ENCODE peak calls at places on chromosome 9, in eight cellular contexts. E, S, O, W, Q, F, G and N are unnamed samples. For H3K27me3, the result is how much of the 10 kb centered on the place peaks cover.

GRCh38 chr9:136258786-136259516 is 13.3 kb upstream of the QSOX2 start:
- DNase-seq in W (no peak), G (no peak), E (no peak), O (no peak), F (no peak), S (no peak), Q (no peak), N (no peak)

GRCh38 chr9:95197692-95198271 is 119.7 kb downstream of the FANCC start:
- DNase-seq in F (no peak), Q (no peak), S (peak), E (no peak), G (peak), O (no peak), W (no peak), N (no peak)

GRCh38 chr9:71895122-71895521 is 15.9 kb downstream of the ABHD17B start:
- DNase-seq in F (no peak), S (no peak), O (no peak), W (no peak), Q (no peak), G (no peak), E (no peak), N (peak)

GRCh38 chr9:117488659-117489058 is 73.8 kb upstream of the ASTN2 start:
- DNase-seq in E (no peak), W (no peak), Q (no peak), S (no peak), G (no peak), O (no peak), F (no peak), N (no peak)

GRCh38 chr9:132152231-132152630 is 9.6 kb upstream of the NTNG2 start:
- DNase-seq in F (no peak), W (no peak), O (no peak), G (no peak), Q (no peak), E (no peak), S (no peak), N (no peak)

GRCh38 chr9:128082173-128082572 is 14.1 kb downstream of the SLC25A25 start:
- DNase-seq in E (no peak), O (no peak), G (no peak), W (peak), Q (no peak), F (no peak), S (peak), N (no peak)

GRCh38 chr9:130053504-130054427 is at the start of gene GPR107:
- DNase-seq in O (peak), E (peak), S (peak), Q (peak), F (peak), W (peak), G (peak), N (peak)

GRCh38 chr9:7320139-7320538 is 479.4 kb downstream of the DMAC1 start:
- DNase-seq in W (no peak), S (no peak), E (no peak), Q (no peak), F (peak), O (peak), G (no peak), N (no peak)

GRCh38 chr9:14312721-14313377 is 1.1 kb downstream of the NFIB start:
- DNase-seq in Q (no peak), S (peak), E (no peak), W (peak), O (peak), F (peak), G (no peak), N (no peak)

GRCh38 chr9:104780796-104781395 is 17.0 kb downstream of the NIPSNAP3B start:
- DNase-seq in G (no peak), E (no peak), Q (no peak), O (no peak), S (no peak), W (peak), F (peak), N (peak)

GRCh38 chr9:84711936-84712335 is 42.4 kb downstream of the NTRK2 start:
- DNase-seq in S (peak), Q (no peak), G (no peak), O (peak), E (no peak), W (no peak), F (no peak), N (peak)

DNA sequence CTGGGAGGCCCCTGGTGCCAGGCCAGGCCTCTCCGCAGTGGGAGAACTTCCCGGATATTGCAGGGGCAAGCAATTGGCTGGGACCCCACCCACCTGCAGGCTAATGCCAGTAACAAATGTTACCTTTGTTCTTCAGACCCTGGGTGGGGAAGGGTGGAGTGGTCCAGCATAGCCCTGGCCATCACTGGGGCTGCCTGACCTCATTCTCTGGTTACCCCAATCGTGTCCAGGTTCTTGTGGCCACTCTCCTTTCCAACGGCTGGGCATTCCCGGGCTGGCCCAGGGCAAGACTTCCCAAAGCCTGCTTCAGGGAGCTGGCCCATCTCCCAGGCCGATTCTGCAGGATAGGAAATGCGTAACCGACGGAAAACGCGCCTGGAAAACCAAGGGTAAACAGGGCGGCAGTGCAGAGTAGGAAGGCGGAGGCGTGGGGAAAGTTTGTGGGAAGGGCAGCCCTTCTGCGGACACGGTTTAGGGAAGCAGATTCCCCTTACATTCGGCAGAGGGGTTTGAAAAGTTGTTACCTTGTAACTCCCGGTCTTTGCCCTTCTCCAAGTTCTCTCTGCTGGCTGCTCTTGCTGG is 3.6 kb downstream of the NRARP start:
- DNase-seq in O (no peak), F (peak), E (no peak), S (no peak), W (no peak), G (peak), Q (no peak), N (no peak)
- H3K27me3 ChIP-seq in O (under half), F (under half), E (under half), S (under half), W (under half), G (half or more), Q (under half), N (under half)

DNA sequence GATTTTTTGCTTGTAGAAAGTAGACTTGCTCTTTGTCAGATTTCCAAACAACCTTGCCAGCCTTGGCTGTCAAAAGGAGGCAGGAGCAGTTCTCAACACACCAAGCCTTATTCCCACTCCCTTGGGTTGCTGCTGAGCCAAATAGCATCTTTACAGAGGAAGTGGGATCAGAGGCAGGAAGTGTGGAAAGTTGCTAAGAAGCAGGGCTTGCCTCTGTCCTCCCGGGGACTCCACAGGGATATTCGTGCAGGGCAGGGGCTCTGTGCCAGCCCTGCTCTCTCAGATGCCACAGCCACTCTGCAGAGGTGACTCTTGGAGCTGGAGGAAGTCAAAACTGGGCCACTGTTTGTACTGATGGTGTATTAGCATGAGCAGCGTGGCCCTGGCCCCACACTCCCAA is 24.3 kb downstream of the PTPDC1 start:
- DNase-seq in G (no peak), S (no peak), Q (no peak), E (no peak), W (peak), O (no peak), F (no peak), N (no peak)
- TF ChIP-seq POLR2AphosphoS5 in G (no peak), S (no peak), Q (no peak), E (no peak), W (no peak), O (no peak), F (no peak), N (no peak)

DNA sequence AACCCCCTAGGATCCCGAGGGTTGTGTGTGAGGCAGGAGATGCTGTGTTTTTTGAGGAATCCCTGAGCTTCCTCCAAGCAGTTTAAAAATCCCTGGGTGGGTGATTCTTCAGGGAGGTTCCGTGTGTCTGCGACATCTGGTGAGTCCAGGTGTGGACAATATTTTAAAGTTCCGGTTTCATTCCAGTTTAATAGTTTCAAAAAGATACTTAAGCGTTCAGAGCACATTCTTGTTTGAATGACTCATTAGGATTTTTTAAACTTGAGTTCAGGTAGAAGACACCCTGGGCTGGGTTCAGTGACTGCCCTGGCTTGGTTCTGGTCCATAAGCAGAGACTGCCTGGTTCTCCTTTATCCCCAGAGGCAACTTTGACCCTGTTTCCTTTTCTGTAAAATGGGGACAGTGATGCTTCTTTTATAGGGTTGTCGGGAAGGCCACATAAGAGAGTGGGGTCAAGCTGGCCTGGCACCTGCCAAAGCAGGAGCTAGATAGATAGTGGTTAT is 119.2 kb downstream of the RGS3 start:
- DNase-seq in O (no peak), Q (no peak), S (no peak), G (no peak), E (no peak), F (no peak), W (no peak), N (no peak)
- H3K4me3 ChIP-seq in O (no peak), Q (no peak), S (no peak), G (no peak), E (no peak), F (no peak), W (no peak), N (no peak)

DNA sequence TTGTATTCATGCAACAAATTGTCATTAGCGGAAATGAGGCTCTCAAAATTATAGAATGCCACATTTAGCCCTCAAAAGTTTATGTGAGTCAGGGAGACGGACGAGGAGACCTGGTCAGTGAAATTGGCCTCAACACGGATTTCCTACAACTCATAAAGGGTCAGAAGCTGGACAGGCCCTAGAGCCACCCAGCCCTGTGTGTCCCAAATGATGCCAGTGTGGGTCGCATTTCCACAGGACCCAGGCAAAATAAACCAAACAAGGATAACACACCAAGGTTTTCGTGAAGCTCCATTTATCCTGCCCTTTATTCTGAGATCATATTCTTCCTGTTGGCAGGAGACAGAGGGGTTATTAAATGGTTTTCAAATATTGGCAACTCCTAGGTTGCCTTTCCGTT is 72.0 kb upstream of the COL5A1 start:
- DNase-seq in W (no peak), O (no peak), G (peak), F (no peak), S (no peak), Q (no peak), E (no peak), N (no peak)
- H3K27me3 ChIP-seq in W (under half), O (under half), G (under half), F (under half), S (under half), Q (under half), E (under half), N (under half)